ENCODE peak calls at places on chromosomes 4 and X, in five cellular contexts. M, Y, Z, N and F are unnamed samples.

GRCh38 chr4:3475713-3476260 is 12.7 kb downstream of the DOK7 start:
- DNase-seq in N (peak), Z (no peak), Y (no peak), M (no peak), F (no peak)

GRCh38 chr4:7771541-7772507 is 167.8 kb downstream of the AFAP1 start:
- DNase-seq in N (no peak), M (peak), Z (no peak), Y (no peak), F (no peak)

GRCh38 chrX:129665916-129666644 is 11.3 kb upstream of the APLN start:
- DNase-seq in Z (peak), Y (peak), N (no peak), M (no peak), F (peak)

GRCh38 chr4:147765121-147765521 is 33.2 kb downstream of the ARHGAP10 start:
- DNase-seq in M (no peak), Z (peak), Y (no peak), N (no peak), F (no peak)

GRCh38 chr4:76987153-76987562 is 37.6 kb downstream of the SEPTIN11 start:
- DNase-seq in M (no peak), Y (peak), Z (peak), N (peak), F (peak)

GRCh38 chrX:107054978-107055377 is 55.0 kb upstream of the MORC4 start:
- DNase-seq in Z (no peak), Y (no peak), M (no peak), N (no peak), F (no peak)

GRCh38 chrX:17412692-17413091 is 37.7 kb downstream of the NHS start:
- DNase-seq in N (no peak), M (no peak), Z (peak), Y (peak), F (peak)

GRCh38 chr4:183096276-183096965 is 2.6 kb upstream of the WWC2 start:
- DNase-seq in N (no peak), M (no peak), Z (no peak), Y (no peak), F (no peak)

GRCh38 chr4:111303806-111304205 is 680.9 kb upstream of the PITX2 start:
- DNase-seq in Z (no peak), N (no peak), Y (no peak), M (no peak), F (no peak)

GRCh38 chr4:10144971-10145370 is 28.4 kb upstream of the WDR1 start:
- DNase-seq in Y (no peak), Z (no peak), M (no peak), N (no peak), F (no peak)

GRCh38 chrX:155864655-155865054 is 16.5 kb upstream of the VAMP7 start:
- DNase-seq in Z (no peak), Y (no peak), M (no peak), N (no peak), F (peak)

GRCh38 chrX:136941396-136942337 is 61.1 kb upstream of the RBMX start:
- DNase-seq in Y (no peak), Z (no peak), N (no peak), M (no peak), F (no peak)

GRCh38 chr4:6474053-6474568 is 1.7 kb upstream of the PPP2R2C start:
- DNase-seq in N (no peak), Y (no peak), Z (no peak), M (no peak), F (no peak)
- TF ChIP-seq CTCF in N (no peak), Y (peak), Z (peak), M (no peak), F (peak)

GRCh38 chr4:168183717-168184571 is 91.6 kb downstream of the ANXA10 start:
- DNase-seq in N (no peak), Z (peak), M (no peak), Y (peak), F (peak)
- TF ChIP-seq CTCF in N (peak), Z (peak), M (peak), Y (peak), F (peak)

GRCh38 chr4:123398803-123399637 is 2.4 kb downstream of the SPRY1 start:
- DNase-seq in Z (peak), Y (peak), M (peak), N (peak), F (peak)
- TF ChIP-seq CTCF in Z (no peak), Y (peak), M (no peak), N (no peak), F (peak)

GRCh38 chr4:98546910-98547544 is 111.4 kb downstream of the TSPAN5 start:
- DNase-seq in N (no peak), M (peak), Y (peak), Z (peak), F (peak)
- TF ChIP-seq CTCF in N (no peak), M (no peak), Y (peak), Z (no peak), F (peak)